ENCODE peak calls at places on chromosome 12, in six cellular contexts. X is SK-N-SH, N is PC-9, A is fibroblast of lung, L is MM.1S, K is astrocyte. H is an unnamed sample.
A peak's percentile ranks its signal among the peaks of the same experiment; 100 is the strongest.

GRCh38 chr12:38445040-38445439 is 128.5 kb downstream of the ALG10B start:
- DNase-seq in N (no peak), A (no peak), K (no peak), L (no peak), X (no peak), H (no peak)

GRCh38 chr12:130194154-130194553 is 31.9 kb downstream of the FZD10 start:
- DNase-seq in X (no peak), N (no peak), K (no peak), A (no peak), L (no peak), H (no peak)

GRCh38 chr12:22069851-22070250 is 23.8 kb downstream of the CMAS start:
- DNase-seq in K (no peak), X (no peak), N (no peak), A (no peak), L (no peak), H (no peak)

GRCh38 chr12:53251477-53252348 is 16.4 kb upstream of the ESPL1 start:
- DNase-seq in L (peak; percentile 84), N (peak; percentile 76), A (peak; percentile 67), K (peak; percentile 44), X (peak; percentile 97), H (peak; percentile 78)

GRCh38 chr12:22978962-22979361 is 354.0 kb downstream of the ETNK1 start:
- DNase-seq in L (no peak), X (peak; percentile 11), K (peak; percentile 97), N (no peak), A (peak; percentile 96), H (no peak)

GRCh38 chr12:60415361-60415760 is 819.5 kb downstream of the SLC16A7 start:
- DNase-seq in L (no peak), A (peak; percentile 97), N (no peak), K (peak; percentile 12), X (no peak), H (no peak)

GRCh38 chr12:91778938-91779400 is 366.7 kb downstream of the BTG1 start:
- DNase-seq in L (peak; percentile 95), K (peak; percentile 91), A (peak; percentile 83), N (peak; percentile 61), X (no peak), H (no peak)

GRCh38 chr12:114981036-114981435 is 297.1 kb upstream of the TBX3 start:
- DNase-seq in K (no peak), X (no peak), A (peak; percentile 27), N (no peak), L (no peak), H (no peak)

GRCh38 chr12:46455648-46456352 is 83.2 kb upstream of the SLC38A2 start:
- DNase-seq in N (peak; percentile 78), K (peak; percentile 50), L (no peak), X (no peak), A (no peak), H (no peak)

GRCh38 chr12:45543887-45544286 is 185.6 kb upstream of the ARID2 start:
- DNase-seq in A (peak; percentile 93), L (peak; percentile 77), K (peak; percentile 58), X (peak; percentile 69), N (peak; percentile 42), H (peak; percentile 80)

GRCh38 chr12:120181991-120182631 is 12.4 kb downstream of the GCN1 start:
- DNase-seq in X (no peak), K (peak; percentile 72), L (no peak), N (peak; percentile 61), A (peak; percentile 25), H (no peak)

GRCh38 chr12:12387521-12387920 is 30.6 kb downstream of the BORCS5 start:
- DNase-seq in L (no peak), A (peak; percentile 75), N (no peak), K (peak; percentile 68), X (no peak), H (no peak)

GRCh38 chr12:95918194-95918993 is 24.0 kb downstream of the CCDC38 start:
- DNase-seq in X (peak; percentile 70), K (peak; percentile 8), L (peak; percentile 73), N (peak; percentile 9), A (peak; percentile 53), H (peak; percentile 56)

GRCh38 chr12:112606611-112607366 is 184.8 kb upstream of the RPH3A start:
- DNase-seq in K (no peak), L (no peak), A (no peak), X (no peak), N (no peak), H (no peak)

DNA sequence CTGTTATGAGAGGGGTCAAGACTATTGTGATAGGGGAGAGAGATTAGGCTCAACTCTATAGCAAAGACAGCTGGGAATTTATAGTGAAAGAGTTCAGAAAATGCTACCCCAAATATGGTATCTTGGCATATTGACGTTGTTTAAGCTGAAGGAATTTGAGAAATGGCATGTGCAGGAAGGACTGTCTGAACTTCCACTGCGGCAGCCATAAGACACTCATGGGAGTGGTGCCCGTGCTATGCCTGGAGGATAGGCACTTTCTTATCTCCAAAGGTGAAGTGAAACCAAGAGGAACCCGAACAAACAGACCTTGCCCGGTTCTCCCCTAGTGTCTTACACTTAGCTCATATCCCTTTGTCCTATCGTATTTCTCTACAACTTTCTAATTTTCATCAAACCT is 390.3 kb downstream of the TMTC2 start:
- DNase-seq in L (no peak), N (no peak), A (no peak), K (no peak), X (no peak), H (no peak)
- TF ChIP-seq CTCF in L (no peak), N (no peak), A (no peak), K (no peak), X (no peak), H (no peak)

GRCh38 chr12:64685605-64686004 is 73.6 kb downstream of the GNS start:
- DNase-seq in K (no peak), X (no peak), A (no peak), L (no peak), N (no peak), H (no peak)
- H3K79me2 ChIP-seq in K (peaks cover 12% of the 10 kb centered on the region), X (peaks cover 29% of the 10 kb centered on the region), A (peaks cover 12% of the 10 kb centered on the region), L (peaks cover 27% of the 10 kb centered on the region), N (peaks cover 36% of the 10 kb centered on the region), H (peaks cover 22% of the 10 kb centered on the region)

GRCh38 chr12:6753772-6754356 is 923 bp upstream of the MLF2 start:
- DNase-seq in K (no peak), X (no peak), N (no peak), A (no peak), L (peak; percentile 13), H (no peak)
- TF ChIP-seq CTCF in K (no peak), X (peak; percentile 97), N (peak; percentile 98), A (no peak), L (peak; percentile 95), H (no peak)

GRCh38 chr12:15446798-15447197 is 124.5 kb downstream of the PTPRO start:
- DNase-seq in A (peak; percentile 6), K (peak; percentile 57), L (no peak), N (no peak), X (no peak), H (no peak)
- H3K79me2 ChIP-seq in A (no peaks in the 10 kb centered on the region), K (no peaks in the 10 kb centered on the region), L (no peaks in the 10 kb centered on the region), N (no peaks in the 10 kb centered on the region), X (no peaks in the 10 kb centered on the region), H (no peaks in the 10 kb centered on the region)

DNA sequence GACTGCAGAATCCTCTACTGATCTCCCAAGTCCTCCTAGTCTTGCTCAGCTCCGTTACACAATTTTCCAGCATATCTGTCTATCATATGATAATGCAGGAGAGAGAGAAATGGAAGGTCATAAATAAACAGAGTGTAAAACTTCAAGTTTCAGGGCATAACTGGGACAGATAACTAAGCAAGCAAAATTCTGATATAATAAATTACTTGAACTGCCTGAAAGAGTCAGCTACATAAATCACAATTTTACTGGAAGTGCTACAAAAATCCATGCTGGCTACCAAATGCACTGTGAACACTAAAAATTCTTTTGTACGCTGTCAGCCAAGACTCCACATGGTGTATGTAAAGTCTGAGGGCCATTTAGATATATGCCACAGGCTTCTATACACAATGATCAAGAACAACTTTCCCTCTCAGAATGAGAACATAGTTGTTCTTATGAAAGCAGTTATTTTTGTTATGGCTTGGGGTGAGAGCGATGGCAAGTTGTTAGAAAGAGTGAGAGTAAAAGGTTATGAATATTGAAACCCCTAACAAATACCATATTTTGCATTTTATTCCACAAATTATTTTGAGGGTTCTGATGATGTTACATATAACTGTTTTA is 41.1 kb downstream of the GRIP1 start:
- DNase-seq in K (peak; percentile 68), A (no peak), N (no peak), L (no peak), X (no peak), H (no peak)
- TF ChIP-seq CTCF in K (no peak), A (no peak), N (no peak), L (no peak), X (no peak), H (no peak)

DNA sequence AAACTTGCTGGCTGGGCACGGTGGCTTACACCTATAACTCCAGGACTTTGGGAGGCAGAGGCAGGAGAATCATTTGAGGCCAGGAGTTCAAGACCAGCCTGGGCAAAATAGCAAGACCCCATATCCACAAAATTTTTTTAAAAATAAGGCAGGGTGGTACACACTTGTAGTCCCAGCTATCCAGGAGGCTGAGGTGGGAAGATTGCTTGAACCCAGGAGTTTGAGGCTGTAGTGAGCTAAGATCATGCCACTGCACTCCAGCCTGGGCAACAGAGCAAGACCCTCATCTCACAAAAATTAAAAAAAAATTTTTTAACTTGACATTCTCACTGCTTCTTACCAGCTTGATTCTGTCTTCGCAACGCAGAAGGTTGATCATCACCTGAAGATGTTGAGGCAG is 39.5 kb downstream of the SSH1 start:
- DNase-seq in L (no peak), N (no peak), A (no peak), K (no peak), X (no peak), H (no peak)
- H3K79me2 ChIP-seq in L (peaks cover 35% of the 10 kb centered on the region), N (peaks cover 18% of the 10 kb centered on the region), A (peaks cover 52% of the 10 kb centered on the region), K (peaks cover 88% of the 10 kb centered on the region), X (peaks cover 88% of the 10 kb centered on the region), H (no peaks in the 10 kb centered on the region)

GRCh38 chr12:49264873-49265792 is at the start of gene TUBA1C:
- DNase-seq in L (peak; percentile 93), N (peak; percentile 96), K (peak; percentile 87), A (peak; percentile 94), X (no peak), H (peak; percentile 96)
- TF ChIP-seq CTCF in L (peak; percentile 10), N (peak; percentile 18), K (no peak), A (peak; percentile 1), X (no peak), H (peak; percentile 41)

DNA sequence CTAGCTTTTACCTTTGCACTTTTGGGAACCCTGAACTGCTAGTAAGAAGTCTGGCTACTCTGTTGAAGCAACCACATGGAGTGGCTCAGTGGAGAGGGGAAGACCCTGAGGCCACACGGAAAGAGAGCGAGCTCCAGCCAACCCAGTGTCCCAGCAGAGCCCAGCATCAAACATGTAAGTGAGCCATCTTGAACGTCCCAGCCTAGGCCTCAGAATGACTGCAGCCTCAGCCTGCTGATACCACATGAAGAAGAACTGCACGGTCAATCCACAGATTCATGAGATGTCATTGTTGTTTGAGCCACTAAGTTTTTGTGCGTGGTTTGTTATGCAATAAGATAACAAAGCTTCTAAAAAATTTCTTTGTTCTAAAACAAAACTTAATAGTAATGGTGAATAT is 40.2 kb downstream of the TFCP2 start:
- DNase-seq in N (no peak), A (no peak), L (no peak), X (no peak), K (no peak), H (no peak)
- H3K79me2 ChIP-seq in N (no peaks in the 10 kb centered on the region), A (no peaks in the 10 kb centered on the region), L (no peaks in the 10 kb centered on the region), X (peaks cover 18% of the 10 kb centered on the region), K (peaks cover under 1% of the 10 kb centered on the region), H (peaks cover 8% of the 10 kb centered on the region)

H was measured in DND-41.